ENCODE peak calls at places on chromosome 3, in four cellular contexts. H is fibroblast of the aortic adventitia, O is retinal pigment epithelial cell, D is astrocyte of the spinal cord. C is an unnamed sample.

GRCh38 chr3:73656241-73656890 is 31.6 kb upstream of the PDZRN3 start:
- DNase-seq in H (peak), O (peak), D (peak), C (no peak)

GRCh38 chr3:100401674-100402036 is 316 bp downstream of the LNP1 start:
- DNase-seq in O (no peak), D (no peak), H (peak), C (peak)

GRCh38 chr3:100702082-100703014 is 6.9 kb upstream of the TFG start:
- DNase-seq in H (no peak), O (no peak), D (no peak), C (no peak)

GRCh38 chr3:154301556-154301955 is 22.7 kb downstream of the DHX36 start:
- DNase-seq in O (no peak), D (no peak), H (no peak), C (no peak)

GRCh38 chr3:59469948-59470723 is 420.3 kb upstream of the CFAP20DC start:
- DNase-seq in H (peak), D (no peak), O (no peak), C (no peak)

GRCh38 chr3:42698216-42698910 is 4.2 kb downstream of the HHATL start:
- DNase-seq in D (no peak), O (no peak), H (no peak), C (no peak)

GRCh38 chr3:129606522-129607390 is at the start of gene PLXND1:
- DNase-seq in D (peak), O (no peak), H (peak), C (peak)

GRCh38 chr3:157381606-157382005 is 55.0 kb upstream of the PTX3 start:
- DNase-seq in O (no peak), H (no peak), D (no peak), C (no peak)

GRCh38 chr3:185152433-185153169 is at the start of gene C3orf70:
- DNase-seq in D (peak), O (no peak), H (peak), C (peak)

GRCh38 chr3:127676921-127677351 is 4.2 kb downstream of the ABTB1 start:
- DNase-seq in O (no peak), H (no peak), D (no peak), C (no peak)

GRCh38 chr3:139689122-139689521 is 11.3 kb upstream of the NMNAT3 start:
- DNase-seq in H (no peak), D (no peak), O (no peak), C (no peak)

GRCh38 chr3:172550347-172550943 is 27.2 kb upstream of the TNFSF10 start:
- DNase-seq in H (peak), O (no peak), D (peak), C (no peak)

GRCh38 chr3:132569153-132569552 is 27.9 kb upstream of the ACKR4 start:
- DNase-seq in O (no peak), H (peak), D (no peak), C (no peak)

DNA sequence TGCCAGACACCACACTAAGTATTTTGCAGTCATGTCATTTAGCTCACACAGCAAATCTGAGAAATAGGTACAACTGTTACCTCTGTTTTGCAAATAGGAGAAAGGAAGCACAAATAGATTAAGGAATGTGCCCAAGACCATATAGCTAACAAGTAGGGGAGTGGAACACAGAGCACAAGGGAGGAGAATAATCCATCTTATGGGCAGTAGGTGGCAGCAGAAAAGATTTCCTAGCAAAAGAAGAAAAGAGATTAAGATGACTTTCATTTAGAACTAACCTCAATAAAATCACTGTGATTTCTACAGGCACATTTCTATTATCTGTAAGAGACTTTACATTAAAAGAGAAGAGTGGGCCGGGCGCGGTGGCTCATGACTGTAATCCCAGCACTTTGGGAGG is 49.1 kb downstream of the NR1I2 start:
- DNase-seq in D (no peak), O (no peak), H (no peak), C (no peak)
- TF ChIP-seq CTCF in D (peak), O (peak), H (peak), C (no peak)

DNA sequence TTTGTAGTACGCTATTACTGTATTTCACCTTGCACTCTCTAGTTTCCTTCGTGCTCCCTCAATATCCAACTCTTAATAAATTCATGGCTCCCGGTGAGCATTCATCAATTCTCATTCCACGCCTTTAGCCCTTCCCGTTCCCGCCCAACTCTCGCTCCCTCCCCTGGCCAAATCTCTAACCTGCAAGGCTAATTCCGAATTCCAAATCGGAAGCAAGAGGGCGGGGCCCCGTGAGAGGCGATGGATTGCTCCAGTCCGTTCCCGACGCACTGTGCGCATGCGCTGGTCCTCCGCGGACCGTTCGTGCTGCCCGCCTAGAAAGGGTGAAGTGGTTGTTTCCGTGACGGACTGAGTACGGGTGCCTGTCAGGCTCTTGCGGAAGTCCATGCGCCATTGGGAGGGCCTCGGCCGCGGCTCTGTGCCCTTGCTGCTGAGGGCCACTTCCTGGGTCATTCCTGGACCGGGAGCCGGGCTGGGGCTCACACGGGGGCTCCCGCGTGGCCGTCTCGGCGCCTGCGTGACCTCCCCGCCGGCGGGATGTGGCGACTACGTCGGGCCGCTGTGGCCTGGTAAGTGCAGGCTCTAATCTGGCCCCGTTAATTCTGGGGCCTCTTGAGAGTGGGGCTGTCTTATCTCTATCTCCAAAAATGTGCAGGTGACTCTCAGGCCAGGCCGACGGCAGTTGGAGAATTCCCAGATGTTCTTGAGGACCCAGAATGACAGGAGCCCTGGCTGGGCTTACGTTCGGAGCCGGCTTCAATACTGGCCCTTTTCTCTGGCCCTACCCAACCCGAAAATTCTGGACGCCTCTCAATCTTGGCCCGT is at the start of gene OPA1:
- DNase-seq in H (peak), O (peak), D (peak), C (peak)
- TF ChIP-seq CTCF in H (peak), O (peak), D (peak), C (no peak)

DNA sequence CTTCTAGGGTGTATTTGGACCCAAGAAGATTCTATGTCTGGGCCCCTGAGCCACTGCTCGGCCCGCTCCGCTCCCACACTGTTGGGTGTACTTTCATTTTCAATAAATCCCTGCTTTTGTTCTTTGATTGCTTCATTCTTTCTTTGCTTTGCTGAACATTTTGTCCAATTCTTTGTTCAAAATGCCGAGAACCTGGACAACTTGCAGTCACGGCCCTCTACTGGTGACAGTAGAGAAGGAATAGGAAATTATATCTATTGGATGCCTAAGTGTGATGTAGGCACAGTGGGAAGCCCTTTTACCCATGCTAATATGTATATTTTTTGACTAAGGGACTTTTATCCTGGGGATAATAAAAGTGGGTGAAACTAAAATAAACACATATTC is 340.8 kb downstream of the LRRC3B start:
- DNase-seq in O (no peak), H (no peak), D (no peak), C (no peak)
- TF ChIP-seq CTCF in O (peak), H (no peak), D (no peak), C (peak)

GRCh38 chr3:150830094-150830681 is 67.2 kb upstream of the SIAH2 start:
- DNase-seq in H (peak), O (no peak), D (no peak), C (peak)
- TF ChIP-seq CTCF in H (peak), O (peak), D (peak), C (no peak)

C was measured in GM10248.